ENCODE peak calls at places on chromosome 5, in nine cellular contexts. B, Z, Q, G, E, D, A, R and P are unnamed samples.

GRCh38 chr5:150167908-150168307 is 1.3 kb downstream of the CDX1 start:
- DNase-seq in B (no peak), Z (no peak), Q (no peak), G (no peak), E (no peak), D (no peak), A (no peak), R (no peak), P (no peak)

GRCh38 chr5:14201325-14202061 is 58.4 kb downstream of the TRIO start:
- DNase-seq in B (no peak), Z (peak), Q (no peak), G (peak), E (no peak), D (no peak), A (no peak), R (peak), P (no peak)

GRCh38 chr5:37882636-37883035 is 42.8 kb upstream of the GDNF start:
- DNase-seq in B (no peak), Z (no peak), Q (no peak), G (peak), E (no peak), D (no peak), A (no peak), R (peak), P (no peak)

GRCh38 chr5:2755811-2756210 is 4.3 kb upstream of the IRX2 start:
- DNase-seq in B (no peak), Z (no peak), Q (no peak), G (no peak), E (no peak), D (no peak), A (no peak), R (no peak), P (no peak)

GRCh38 chr5:93162201-93162654 is 418.8 kb downstream of the NR2F1-AS1 start:
- DNase-seq in B (no peak), Z (peak), Q (no peak), G (no peak), E (no peak), D (peak), A (no peak), R (peak), P (no peak)

GRCh38 chr5:31574777-31575176 is 42.7 kb downstream of the C5orf22 start:
- DNase-seq in B (no peak), Z (no peak), Q (no peak), G (no peak), E (no peak), D (no peak), A (no peak), R (no peak), P (no peak)

GRCh38 chr5:127092690-127093089 is 19.4 kb upstream of the C5orf63 start:
- DNase-seq in B (no peak), Z (peak), Q (no peak), G (peak), E (no peak), D (peak), A (no peak), R (peak), P (no peak)

GRCh38 chr5:141039517-141039916 is 11.7 kb upstream of the PCDHB1 start:
- DNase-seq in B (no peak), Z (no peak), Q (no peak), G (no peak), E (no peak), D (peak), A (no peak), R (no peak), P (no peak)

GRCh38 chr5:69213513-69214215 is 21.0 kb upstream of the CDK7 start:
- DNase-seq in B (no peak), Z (peak), Q (no peak), G (peak), E (no peak), D (no peak), A (no peak), R (peak), P (no peak)

GRCh38 chr5:138032028-138032571 is 779 bp downstream of the FAM13B start:
- DNase-seq in B (no peak), Z (peak), Q (peak), G (peak), E (no peak), D (no peak), A (no peak), R (no peak), P (no peak)

GRCh38 chr5:177468329-177469058 is 4.9 kb downstream of the DBN1 start:
- DNase-seq in B (no peak), Z (no peak), Q (no peak), G (peak), E (no peak), D (peak), A (no peak), R (peak), P (no peak)

GRCh38 chr5:140806834-140807775 is at the start of gene PCDHA4:
- DNase-seq in B (peak), Z (peak), Q (peak), G (peak), E (no peak), D (no peak), A (no peak), R (no peak), P (peak)

GRCh38 chr5:33375900-33376299 is 64.9 kb upstream of the TARS1 start:
- DNase-seq in B (no peak), Z (no peak), Q (no peak), G (no peak), E (no peak), D (no peak), A (no peak), R (no peak), P (no peak)

GRCh38 chr5:33381243-33381642 is 59.5 kb upstream of the TARS1 start:
- DNase-seq in B (no peak), Z (no peak), Q (no peak), G (no peak), E (no peak), D (peak), A (no peak), R (no peak), P (no peak)

DNA sequence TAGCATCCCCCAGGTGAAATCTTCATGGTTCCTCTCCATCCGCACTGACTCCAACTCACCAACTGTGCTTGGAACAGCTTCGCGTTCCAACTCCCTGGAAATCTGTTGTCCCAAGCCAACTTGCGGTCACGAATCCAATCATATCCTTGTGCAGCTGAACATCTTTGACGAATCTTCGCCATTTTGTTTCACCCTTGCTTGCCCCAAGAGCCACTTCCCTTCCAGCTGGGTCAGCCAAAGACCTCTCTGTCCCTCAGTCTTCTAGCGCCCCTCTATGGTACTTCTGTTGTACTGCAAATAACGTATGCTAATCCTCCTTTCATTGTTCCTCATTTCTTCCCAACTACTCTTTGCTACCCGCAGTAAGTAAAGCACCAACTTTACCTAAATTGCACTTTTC is 61.0 kb upstream of the TARS1 start:
- DNase-seq in B (peak), Z (peak), Q (no peak), G (peak), E (no peak), D (no peak), A (no peak), R (no peak), P (no peak)
- TF ChIP-seq CTCF in B (peak), Z (peak), Q (no peak), G (peak), E (peak), D (peak), A (peak), R (peak), P (peak)

DNA sequence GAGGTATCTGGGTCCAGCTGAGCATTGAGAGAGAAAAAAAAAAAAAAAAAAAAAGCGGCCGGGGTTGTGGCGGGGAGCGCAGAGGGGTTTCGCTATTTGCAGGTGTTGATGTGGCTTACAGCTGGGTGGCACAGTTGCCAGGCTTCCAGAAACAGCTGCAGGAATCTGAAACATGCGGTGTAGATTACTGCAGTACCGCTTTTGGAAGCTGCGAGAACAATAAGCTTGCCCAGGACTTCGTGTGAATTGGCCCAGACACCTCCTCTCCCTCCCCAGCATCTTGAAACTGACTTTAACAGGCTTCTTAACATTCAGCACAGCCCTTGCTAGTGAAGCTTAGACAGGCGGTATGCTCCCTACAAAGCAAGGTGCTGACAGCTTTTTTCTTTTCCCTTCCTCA is 104.0 kb downstream of the ATP10B start:
- DNase-seq in B (no peak), Z (no peak), Q (no peak), G (no peak), E (no peak), D (no peak), A (no peak), R (no peak), P (no peak)
- TF ChIP-seq CTCF in B (no peak), Z (no peak), Q (no peak), G (no peak), E (no peak), D (no peak), A (no peak), R (no peak), P (no peak)

GRCh38 chr5:91136271-91136670 is 246.8 kb downstream of the ARRDC3 start:
- DNase-seq in B (no peak), Z (no peak), Q (no peak), G (no peak), E (peak), D (peak), A (peak), R (peak), P (no peak)
- TF ChIP-seq CTCF in B (no peak), Z (no peak), Q (no peak), G (no peak), E (no peak), D (no peak), A (no peak), R (no peak), P (no peak)

DNA sequence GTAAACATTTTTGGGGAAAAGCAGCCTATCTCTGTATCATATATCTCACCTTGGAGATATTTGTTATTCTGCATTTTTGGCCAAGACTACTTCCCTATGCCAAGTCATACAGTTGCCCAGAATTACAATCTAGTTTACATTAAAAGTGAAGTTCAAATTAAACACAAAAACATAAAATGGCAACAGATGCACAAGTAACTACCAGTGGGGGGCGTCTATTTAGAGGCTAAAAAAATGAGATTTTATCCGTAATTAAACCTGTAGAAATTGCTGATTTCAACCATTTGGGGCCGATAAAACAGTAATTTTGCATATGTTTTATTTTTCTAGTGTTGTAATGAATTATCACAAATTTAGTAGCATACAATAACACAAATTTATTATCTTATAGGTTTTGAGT is 787.1 kb upstream of the CHD1 start:
- DNase-seq in B (no peak), Z (no peak), Q (no peak), G (no peak), E (no peak), D (no peak), A (no peak), R (no peak), P (no peak)
- TF ChIP-seq CTCF in B (peak), Z (no peak), Q (no peak), G (no peak), E (peak), D (no peak), A (no peak), R (no peak), P (no peak)

GRCh38 chr5:133968057-133968993 is at the start of gene C5orf15:
- DNase-seq in B (peak), Z (peak), Q (peak), G (peak), E (peak), D (peak), A (peak), R (peak), P (peak)
- TF ChIP-seq CTCF in B (no peak), Z (no peak), Q (no peak), G (peak), E (no peak), D (no peak), A (no peak), R (no peak), P (peak)

GRCh38 chr5:77631166-77631582 is 7.3 kb downstream of the OTP start:
- DNase-seq in B (no peak), Z (no peak), Q (no peak), G (no peak), E (no peak), D (no peak), A (no peak), R (no peak), P (no peak)

GRCh38 chr5:77627869-77628674 is 10.4 kb downstream of the OTP start:
- DNase-seq in B (no peak), Z (no peak), Q (no peak), G (no peak), E (no peak), D (no peak), A (no peak), R (no peak), P (no peak)

GRCh38 chr5:77630246-77631165 is 8.0 kb downstream of the OTP start:
- DNase-seq in B (peak), Z (no peak), Q (no peak), G (no peak), E (no peak), D (peak), A (peak), R (no peak), P (no peak)

GRCh38 chr5:77629553-77630245 is 8.8 kb downstream of the OTP start:
- DNase-seq in B (no peak), Z (no peak), Q (no peak), G (no peak), E (no peak), D (no peak), A (no peak), R (no peak), P (no peak)

DNA sequence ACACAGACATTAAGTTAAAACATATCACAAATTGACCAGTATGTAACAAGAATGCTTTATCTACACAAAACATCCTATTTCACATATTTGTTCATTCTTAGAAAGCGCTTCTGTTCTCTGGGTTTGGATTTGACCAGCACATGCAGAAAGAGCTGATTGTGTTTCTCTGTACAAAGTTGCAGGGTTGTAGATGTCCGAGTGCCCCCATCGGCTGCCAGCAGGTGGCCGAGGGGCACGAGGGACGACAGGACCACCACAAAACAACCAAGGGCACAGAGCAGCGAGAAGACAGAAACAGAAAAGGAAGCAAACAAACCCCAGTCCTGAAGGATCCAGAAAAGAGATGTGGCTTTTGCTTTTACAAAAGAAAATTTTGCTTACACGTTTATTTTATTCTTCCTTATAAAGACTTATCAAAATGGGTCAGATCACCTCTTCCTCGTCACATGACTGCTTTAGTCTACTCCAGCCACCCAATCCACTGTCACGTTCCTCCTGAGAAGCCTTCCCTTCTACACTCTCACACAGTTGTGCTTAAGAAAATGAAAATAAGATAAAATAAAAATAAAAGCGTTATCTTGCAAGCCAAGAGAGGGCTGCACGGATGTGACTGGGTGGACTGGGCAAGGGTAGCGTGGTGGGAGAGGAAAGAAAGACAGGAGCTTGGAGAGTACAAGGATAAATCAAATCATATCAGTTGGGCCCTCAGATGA is 9.5 kb downstream of the OTP start:
- DNase-seq in B (no peak), Z (no peak), Q (no peak), G (no peak), E (no peak), D (no peak), A (no peak), R (no peak), P (no peak)
- TF ChIP-seq CTCF in B (peak), Z (no peak), Q (no peak), G (no peak), E (no peak), D (no peak), A (peak), R (no peak), P (no peak)

GRCh38 chr5:134245692-134246091 is 19.8 kb upstream of the PPP2CA start:
- DNase-seq in B (no peak), Z (no peak), Q (no peak), G (no peak), E (no peak), D (no peak), A (no peak), R (no peak), P (no peak)

GRCh38 chr5:134240421-134240962 is 14.6 kb upstream of the PPP2CA start:
- DNase-seq in B (no peak), Z (peak), Q (no peak), G (peak), E (no peak), D (no peak), A (no peak), R (peak), P (no peak)

GRCh38 chr5:134246771-134247329 is 21.0 kb upstream of the PPP2CA start:
- DNase-seq in B (no peak), Z (no peak), Q (no peak), G (no peak), E (no peak), D (no peak), A (no peak), R (no peak), P (no peak)

GRCh38 chr5:134245101-134245604 is 19.3 kb upstream of the PPP2CA start:
- DNase-seq in B (no peak), Z (peak), Q (no peak), G (peak), E (peak), D (peak), A (peak), R (peak), P (no peak)

DNA sequence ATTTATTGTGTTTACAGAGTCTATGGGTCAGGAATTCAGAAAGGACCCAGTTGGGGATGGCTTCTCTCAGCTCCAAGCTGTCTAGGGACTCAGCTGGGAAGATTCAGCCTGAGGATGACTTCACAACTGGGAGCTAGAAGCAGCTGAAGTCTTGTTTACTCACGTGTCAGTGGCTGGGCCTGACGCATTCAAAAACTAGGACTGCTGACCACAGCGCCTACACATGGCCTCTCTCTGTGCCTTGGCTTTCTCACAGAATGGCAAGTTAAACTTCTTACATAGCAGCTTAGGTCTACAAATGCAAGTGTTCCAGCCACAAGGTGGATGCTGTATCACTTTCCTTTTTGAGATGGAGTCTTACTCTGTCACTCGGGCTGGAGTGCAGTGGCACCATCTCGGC is 16.3 kb upstream of the PPP2CA start:
- DNase-seq in B (no peak), Z (peak), Q (no peak), G (peak), E (no peak), D (no peak), A (no peak), R (peak), P (no peak)
- TF ChIP-seq CTCF in B (no peak), Z (no peak), Q (no peak), G (no peak), E (no peak), D (no peak), A (no peak), R (no peak), P (no peak)

DNA sequence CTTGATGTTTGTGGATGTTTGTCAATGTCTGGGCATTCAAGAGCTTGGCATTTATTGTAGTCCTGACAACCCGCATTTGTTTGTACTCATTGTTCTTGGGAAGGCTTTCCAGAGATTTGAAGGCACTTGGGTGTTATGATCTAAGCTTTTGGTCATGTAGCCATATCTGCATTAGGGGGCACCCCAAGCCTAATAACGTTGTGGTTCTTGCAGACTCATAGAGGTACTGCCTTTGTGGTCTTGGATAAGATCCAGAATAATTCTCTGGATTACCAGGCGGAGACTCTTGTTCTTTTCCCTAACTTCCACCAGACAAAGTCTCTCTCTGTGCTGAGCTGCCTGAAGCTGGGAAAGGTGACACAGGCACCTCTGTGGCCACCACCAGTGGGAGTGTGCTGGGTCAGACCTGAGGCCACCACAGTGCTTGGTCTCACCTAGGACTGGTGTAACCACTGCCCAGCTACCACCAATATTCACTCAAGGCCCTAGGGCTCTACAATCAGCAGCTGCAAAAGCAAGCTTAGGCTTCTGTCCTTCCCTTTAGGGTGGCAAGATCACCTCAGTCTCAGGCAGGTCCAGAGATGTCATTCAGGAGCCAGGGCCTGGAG is 144.4 kb upstream of the TAS2R1 start:
- DNase-seq in B (no peak), Z (peak), Q (no peak), G (peak), E (no peak), D (no peak), A (no peak), R (peak), P (no peak)
- TF ChIP-seq CTCF in B (no peak), Z (peak), Q (no peak), G (peak), E (peak), D (no peak), A (no peak), R (peak), P (no peak)